ENCODE peak calls at places on chromosomes 2 and 18, in seven cellular contexts. I is left lung, D is PC-9, H is IMR-90, R is SK-N-SH, S is heart right ventricle, F is psoas muscle. A is an unnamed sample. For H3K4me1, the result is how much of the 10 kb centered on the place peaks cover.

GRCh38 chr2:71952572-71953188 is 195.0 kb downstream of the CYP26B1 start:
- DNase-seq in F (no peak), I (no peak), S (no peak), D (peak), R (no peak), H (no peak), A (no peak)

GRCh38 chr2:165877565-165878550 is 75.7 kb downstream of the TTC21B start:
- DNase-seq in R (no peak), I (no peak), S (no peak), H (peak), D (peak), F (no peak), A (no peak)

GRCh38 chr18:24831871-24832665 is 371.6 kb downstream of the HRH4 start:
- DNase-seq in I (no peak), S (no peak), F (no peak), R (no peak), H (no peak), D (no peak), A (no peak)

GRCh38 chr2:205002390-205002789 is 457.1 kb downstream of the PARD3B start:
- DNase-seq in F (no peak), R (no peak), H (no peak), I (no peak), D (no peak), S (no peak), A (no peak)

GRCh38 chr2:206105541-206105940 is 19.6 kb upstream of the INO80D start:
- DNase-seq in H (no peak), I (no peak), D (no peak), F (no peak), R (no peak), S (no peak), A (no peak)

GRCh38 chr18:3029215-3029972 is 16.4 kb upstream of the LPIN2 start:
- DNase-seq in R (no peak), F (no peak), I (no peak), H (peak), D (no peak), S (no peak), A (no peak)

GRCh38 chr2:10552220-10552870 is 104.2 kb upstream of the ODC1 start:
- DNase-seq in D (no peak), I (no peak), H (no peak), R (peak), F (no peak), S (no peak), A (no peak)

GRCh38 chr2:108139521-108139920 is 100.2 kb upstream of the SULT1C3 start:
- DNase-seq in H (peak), I (no peak), R (no peak), D (no peak), F (no peak), S (no peak), A (no peak)

GRCh38 chr2:64535024-64535423 is 10.9 kb downstream of the AFTPH start:
- DNase-seq in R (no peak), D (no peak), S (no peak), F (no peak), H (no peak), I (no peak), A (no peak)

GRCh38 chr2:235366847-235367246 is 127.0 kb upstream of the AGAP1 start:
- DNase-seq in R (no peak), I (no peak), S (no peak), F (no peak), D (peak), H (no peak), A (no peak)

GRCh38 chr2:28175028-28175427 is 217.6 kb upstream of the FOSL2 start:
- DNase-seq in R (no peak), I (no peak), H (no peak), D (peak), S (no peak), F (no peak), A (no peak)

GRCh38 chr2:241410739-241411176 is 54.7 kb downstream of the FARP2 start:
- DNase-seq in S (no peak), I (no peak), F (no peak), H (peak), D (no peak), R (no peak), A (no peak)

GRCh38 chr2:38750011-38750792 is 959 bp downstream of the SRSF7 start:
- DNase-seq in I (peak), F (peak), R (peak), H (peak), D (no peak), S (peak), A (no peak)

GRCh38 chr2:228762565-228762964 is 508.5 kb downstream of the PID1 start:
- DNase-seq in I (no peak), S (no peak), H (no peak), D (no peak), F (no peak), R (no peak), A (no peak)

GRCh38 chr2:98253461-98254073 is 92.7 kb upstream of the CNGA3 start:
- DNase-seq in D (no peak), R (no peak), I (no peak), F (no peak), H (no peak), S (peak), A (no peak)

GRCh38 chr2:232377841-232378734 is 463 bp upstream of the ALPP start:
- DNase-seq in F (no peak), S (no peak), H (no peak), D (peak), R (no peak), I (no peak), A (peak)

GRCh38 chr2:171834286-171834685 is 59.8 kb downstream of the SLC25A12 start:
- DNase-seq in R (no peak), F (no peak), H (no peak), S (no peak), I (no peak), D (no peak), A (no peak)

GRCh38 chr2:127637725-127638252 is 8.2 kb upstream of the GPR17 start:
- DNase-seq in H (peak), D (peak), F (peak), S (peak), R (no peak), I (no peak), A (no peak)

GRCh38 chr18:56715121-56715520 is 64.0 kb downstream of the WDR7 start:
- DNase-seq in R (no peak), H (no peak), I (no peak), S (no peak), F (no peak), D (no peak), A (no peak)

GRCh38 chr18:59959079-59959478 is 59.3 kb downstream of the PMAIP1 start:
- DNase-seq in R (no peak), I (no peak), F (no peak), D (no peak), H (peak), S (no peak), A (no peak)

GRCh38 chr2:225293638-225294037 is 105.9 kb upstream of the NYAP2 start:
- DNase-seq in F (no peak), H (no peak), R (no peak), D (no peak), S (no peak), I (no peak), A (no peak)

GRCh38 chr18:5627756-5628511 is 84.1 kb upstream of the EPB41L3 start:
- DNase-seq in I (peak), F (no peak), D (no peak), S (peak), R (no peak), H (no peak), A (no peak)

GRCh38 chr2:55992465-55992864 is 68.9 kb upstream of the EFEMP1 start:
- DNase-seq in D (peak), S (peak), R (no peak), I (no peak), H (peak), F (no peak), A (peak)

GRCh38 chr2:19577668-19578067 is 219.2 kb upstream of the OSR1 start:
- DNase-seq in R (no peak), S (no peak), I (no peak), H (peak), D (peak), F (no peak), A (no peak)

GRCh38 chr18:68121826-68122225 is 593.1 kb downstream of the TMX3 start:
- DNase-seq in S (no peak), F (no peak), D (no peak), H (peak), R (no peak), I (no peak), A (no peak)

GRCh38 chr2:20687260-20687772 is 20.4 kb downstream of the GDF7 start:
- DNase-seq in H (peak), D (no peak), I (no peak), F (no peak), S (no peak), R (no peak), A (no peak)

GRCh38 chr2:26652361-26653041 is 11.3 kb upstream of the CIB4 start:
- DNase-seq in I (no peak), D (no peak), F (no peak), H (peak), R (peak), S (no peak), A (no peak)

GRCh38 chr2:168439536-168439935 is 16.5 kb upstream of the CERS6 start:
- DNase-seq in S (no peak), H (peak), I (no peak), D (no peak), F (no peak), R (no peak), A (no peak)

GRCh38 chr18:10354241-10354811 is 100.1 kb upstream of the APCDD1 start:
- DNase-seq in F (no peak), D (no peak), S (peak), H (peak), R (no peak), I (no peak), A (no peak)

GRCh38 chr2:188693111-188693510 is 281.1 kb upstream of the COL3A1 start:
- DNase-seq in F (no peak), I (no peak), R (no peak), D (peak), S (no peak), H (no peak), A (peak)

DNA sequence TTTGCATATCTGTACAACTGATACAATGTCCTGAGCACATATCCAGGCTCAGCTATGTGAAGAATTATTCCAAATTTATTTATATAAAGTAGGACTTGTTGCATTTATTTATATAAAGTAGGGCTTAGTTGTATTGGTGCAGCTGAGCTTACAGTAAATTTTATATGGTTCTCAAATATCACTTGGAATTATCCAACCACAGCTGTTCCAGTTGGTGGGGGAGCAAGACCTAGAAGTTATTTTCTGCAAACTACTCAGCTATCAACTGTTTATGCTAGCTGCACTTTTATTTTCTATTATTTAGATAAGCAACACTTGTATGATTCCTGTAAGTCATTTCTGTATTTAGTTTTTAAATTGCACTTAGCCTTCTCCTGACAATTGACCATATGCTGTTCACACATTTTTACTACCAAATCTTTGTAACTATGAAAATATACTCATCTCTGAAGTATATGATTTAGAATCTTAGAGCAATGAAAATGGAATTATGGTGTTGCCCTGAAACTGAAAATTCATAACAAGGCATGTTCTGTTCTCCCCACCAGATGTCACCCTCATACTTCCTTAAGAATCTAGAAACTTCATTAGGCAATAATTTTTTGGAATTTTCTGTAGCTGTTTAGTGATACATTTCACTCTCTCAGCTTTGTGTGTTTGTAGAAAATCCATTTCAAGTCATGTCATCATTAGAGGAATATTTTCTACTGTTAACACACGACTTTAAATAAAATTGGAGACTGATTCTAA is 157.0 kb upstream of the CBLN2 start:
- DNase-seq in S (no peak), D (peak), H (peak), F (no peak), I (no peak), R (peak), A (no peak)
- TF ChIP-seq CTCF in S (no peak), D (peak), H (peak), F (no peak), I (no peak), R (peak), A (peak)

DNA sequence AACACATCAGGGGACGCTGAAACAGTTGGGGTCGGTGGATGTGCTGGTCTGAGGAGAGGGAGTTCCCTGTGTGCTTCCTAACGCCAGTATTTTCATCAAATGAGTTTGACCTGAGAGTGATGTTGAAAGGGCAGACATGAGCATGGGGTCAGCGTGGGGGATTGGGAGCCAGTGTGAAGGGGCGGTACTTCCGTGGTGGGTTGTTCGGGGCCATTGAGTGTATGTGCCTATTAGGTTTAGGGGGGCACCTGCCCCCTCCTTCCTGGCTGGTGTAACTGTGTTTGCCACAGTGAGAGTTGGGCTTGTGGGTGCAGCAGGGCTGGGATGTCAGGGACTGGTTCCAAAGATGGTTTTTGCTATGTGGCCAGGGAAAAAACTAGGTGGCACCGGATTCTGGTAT is 24.4 kb downstream of the SPEG start:
- DNase-seq in H (no peak), F (no peak), D (no peak), S (no peak), I (no peak), R (no peak), A (no peak)
- H3K4me1 ChIP-seq in H (under half), F (under half), D (under half), S (half or more), I (under half), R (under half), A (under half)

GRCh38 chr18:74261053-74261452 is 30.7 kb downstream of the CYB5A start:
- DNase-seq in H (no peak), S (no peak), D (no peak), F (no peak), R (no peak), I (no peak), A (no peak)

GRCh38 chr18:74259332-74259731 is 32.4 kb downstream of the CYB5A start:
- DNase-seq in D (no peak), I (no peak), F (no peak), R (no peak), H (no peak), S (no peak), A (no peak)

GRCh38 chr18:74256190-74256589 is 35.6 kb downstream of the CYB5A start:
- DNase-seq in D (no peak), R (peak), H (no peak), S (peak), I (no peak), F (no peak), A (no peak)

GRCh38 chr18:74255022-74255658 is 36.6 kb downstream of the CYB5A start:
- DNase-seq in D (no peak), I (no peak), S (no peak), H (peak), F (no peak), R (no peak), A (no peak)

DNA sequence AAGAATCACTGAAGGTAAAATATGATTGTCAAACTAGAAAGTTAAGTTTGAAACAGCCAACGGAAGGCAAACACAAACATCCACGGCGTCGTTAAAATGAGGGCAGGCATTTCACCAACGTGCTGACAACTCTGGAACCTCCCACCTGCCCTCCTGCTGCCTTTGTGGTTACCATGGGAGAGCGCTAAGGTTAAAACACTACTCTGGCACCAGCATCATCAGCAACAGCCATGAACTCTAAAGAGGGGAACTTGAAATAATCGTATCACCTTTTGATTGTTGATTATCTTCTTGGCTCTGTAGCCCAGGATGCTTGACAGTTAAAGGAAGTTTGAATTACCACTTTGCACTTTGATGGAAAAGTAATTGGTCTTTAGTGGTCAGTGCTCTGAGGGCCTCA is 34.7 kb downstream of the CYB5A start:
- DNase-seq in R (no peak), H (no peak), F (no peak), I (no peak), S (no peak), D (no peak), A (no peak)
- H3K27ac ChIP-seq in R (peak), H (no peak), F (no peak), I (peak), S (no peak), D (no peak), A (no peak)

GRCh38 chr2:68062680-68063387 is at the start of gene C1D:
- DNase-seq in D (peak), R (peak), I (peak), S (peak), F (peak), H (peak), A (peak)

GRCh38 chr2:68059769-68060525 is 2.9 kb downstream of the C1D start:
- DNase-seq in H (peak), I (no peak), F (no peak), S (no peak), D (no peak), R (no peak), A (no peak)

GRCh38 chr2:68052717-68053422 is 9.9 kb downstream of the C1D start:
- DNase-seq in F (no peak), I (no peak), R (no peak), D (no peak), H (peak), S (no peak), A (no peak)

GRCh38 chr2:68060652-68061051 is 2.2 kb downstream of the C1D start:
- DNase-seq in D (no peak), S (no peak), R (no peak), I (no peak), F (no peak), H (no peak), A (no peak)

DNA sequence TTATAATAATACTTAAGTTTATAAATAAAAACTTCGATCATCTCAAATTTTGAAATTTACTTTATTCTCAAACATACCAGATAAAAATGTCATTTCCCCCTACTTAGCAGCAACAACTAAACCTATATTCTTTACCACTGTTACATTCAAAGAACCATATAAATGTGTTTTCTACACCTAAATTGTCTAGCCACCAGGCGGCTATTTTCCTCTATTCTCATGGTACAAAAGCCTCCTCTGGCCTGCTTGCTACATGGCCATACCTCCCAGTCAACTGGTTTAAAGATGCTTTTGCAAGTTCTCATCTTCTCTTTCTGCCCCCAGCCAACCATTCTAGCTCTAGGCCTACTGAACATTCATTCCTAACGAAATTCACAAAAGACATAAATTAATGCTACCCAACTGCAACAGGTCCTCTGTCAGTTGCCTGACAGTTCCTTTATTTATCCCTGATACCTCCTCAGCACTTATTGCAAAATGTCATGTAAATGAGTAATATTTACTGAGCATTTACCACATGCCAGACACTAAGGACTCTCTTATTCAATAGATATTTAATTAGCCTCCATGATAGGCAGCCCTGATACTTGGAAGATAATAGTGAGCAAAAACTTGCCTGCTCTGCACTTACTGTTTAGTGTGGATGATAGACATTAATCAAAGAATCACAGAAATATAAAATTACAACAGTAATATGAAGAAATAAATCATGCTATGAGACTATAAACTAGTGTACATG is 5.0 kb downstream of the C1D start:
- DNase-seq in H (no peak), D (no peak), F (no peak), R (no peak), S (no peak), I (no peak), A (no peak)
- TF ChIP-seq CTCF in H (no peak), D (no peak), F (no peak), R (peak), S (no peak), I (no peak), A (no peak)

GRCh38 chr2:218008060-218009040 is 5.6 kb upstream of the TNS1 start:
- DNase-seq in H (peak), D (no peak), S (no peak), R (peak), F (no peak), I (no peak), A (no peak)
- H3K4me1 ChIP-seq in H (under half), D (under half), S (half or more), R (half or more), F (under half), I (under half), A (under half)

GRCh38 chr2:120443946-120444345 is 98.0 kb downstream of the INHBB start:
- DNase-seq in S (no peak), D (no peak), H (no peak), R (no peak), F (no peak), I (no peak), A (peak)
- H3K27ac ChIP-seq in S (no peak), D (no peak), H (no peak), R (no peak), F (no peak), I (no peak), A (no peak)

DNA sequence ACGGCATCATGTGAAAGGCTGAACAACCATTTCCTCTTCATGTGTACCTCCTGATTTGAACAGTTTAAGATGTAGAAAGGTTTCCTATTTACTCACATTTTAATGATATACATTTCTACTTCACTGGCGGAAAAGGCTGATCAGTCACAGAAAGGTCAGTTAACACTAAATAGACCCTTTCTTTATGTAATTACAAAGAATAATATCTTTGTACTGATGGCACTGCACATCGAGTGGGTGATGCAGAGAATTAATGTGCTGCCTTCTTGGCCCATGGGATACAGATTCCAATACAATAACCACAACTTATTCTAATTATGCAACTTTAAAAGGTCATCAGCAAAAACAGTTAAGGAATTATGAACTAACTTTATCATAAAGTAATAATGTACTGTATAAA is 328.5 kb upstream of the KLHL14 start:
- DNase-seq in R (no peak), S (no peak), H (no peak), F (no peak), D (no peak), I (no peak), A (no peak)
- TF ChIP-seq CTCF in R (no peak), S (no peak), H (no peak), F (no peak), D (no peak), I (no peak), A (no peak)

GRCh38 chr2:196174424-196174823 is 3.0 kb upstream of the STK17B start:
- DNase-seq in R (no peak), H (no peak), S (no peak), D (no peak), F (no peak), I (no peak), A (no peak)
- H3K4me1 ChIP-seq in R (under half), H (under half), S (under half), D (under half), F (under half), I (under half), A (under half)

GRCh38 chr18:64134044-64134757 is 14.7 kb downstream of the LINC00305 start:
- DNase-seq in H (no peak), R (no peak), F (no peak), S (no peak), D (peak), I (no peak), A (no peak)
- H3K27ac ChIP-seq in H (no peak), R (no peak), F (no peak), S (no peak), D (peak), I (no peak), A (no peak)

A was measured in RWPE2.